ENCODE peak calls at places on chromosomes 5 and 9, in nine cellular contexts. One of them, this sample, is unnamed.

GRCh38 chr9:108609227-108609894 is 246.4 kb downstream of the ACTL7B start:
- DNase-seq in PC-3: peak; percentile 41
- DNase-seq in HS-5: no peak
- DNase-seq in omental fat pad: no peak
- DNase-seq in SK-N-SH: no peak
- DNase-seq in upper lobe of right lung: no peak
- DNase-seq in smooth muscle cell of the brain vasculature: no peak
- DNase-seq in DND-41: no peak
- DNase-seq in H9: no peak
- DNase-seq in this sample: no peak

GRCh38 chr5:135190345-135191083 is 156.5 kb upstream of the PITX1 start:
- DNase-seq in SK-N-SH: no peak
- DNase-seq in H9: no peak
- DNase-seq in DND-41: no peak
- DNase-seq in HS-5: no peak
- DNase-seq in omental fat pad: no peak
- DNase-seq in upper lobe of right lung: no peak
- DNase-seq in PC-3: no peak
- DNase-seq in smooth muscle cell of the brain vasculature: no peak
- DNase-seq in this sample: no peak

GRCh38 chr5:73918791-73919221 is 292.8 kb downstream of the ARHGEF28 start:
- DNase-seq in PC-3: no peak
- DNase-seq in HS-5: no peak
- DNase-seq in H9: no peak
- DNase-seq in DND-41: no peak
- DNase-seq in smooth muscle cell of the brain vasculature: no peak
- DNase-seq in upper lobe of right lung: no peak
- DNase-seq in omental fat pad: no peak
- DNase-seq in SK-N-SH: no peak
- DNase-seq in this sample: no peak

GRCh38 chr5:98816574-98817222 is 43.2 kb downstream of the RGMB start:
- DNase-seq in DND-41: no peak
- DNase-seq in PC-3: no peak
- DNase-seq in omental fat pad: no peak
- DNase-seq in upper lobe of right lung: peak; percentile 73
- DNase-seq in HS-5: no peak
- DNase-seq in H9: no peak
- DNase-seq in smooth muscle cell of the brain vasculature: no peak
- DNase-seq in SK-N-SH: no peak
- DNase-seq in this sample: no peak

GRCh38 chr9:130284249-130284625 is 18.7 kb downstream of the HMCN2 start:
- DNase-seq in smooth muscle cell of the brain vasculature: no peak
- DNase-seq in omental fat pad: no peak
- DNase-seq in PC-3: no peak
- DNase-seq in SK-N-SH: no peak
- DNase-seq in H9: no peak
- DNase-seq in DND-41: no peak
- DNase-seq in upper lobe of right lung: peak; percentile 53
- DNase-seq in HS-5: no peak
- DNase-seq in this sample: no peak

GRCh38 chr5:164481270-164481669 is 975.9 kb downstream of the MAT2B start:
- DNase-seq in SK-N-SH: no peak
- DNase-seq in DND-41: no peak
- DNase-seq in H9: no peak
- DNase-seq in HS-5: no peak
- DNase-seq in smooth muscle cell of the brain vasculature: no peak
- DNase-seq in omental fat pad: no peak
- DNase-seq in upper lobe of right lung: no peak
- DNase-seq in PC-3: no peak
- DNase-seq in this sample: no peak

GRCh38 chr5:150017606-150018005 is 17.1 kb downstream of the HMGXB3 start:
- DNase-seq in SK-N-SH: no peak
- DNase-seq in HS-5: no peak
- DNase-seq in DND-41: no peak
- DNase-seq in omental fat pad: no peak
- DNase-seq in PC-3: peak; percentile 99
- DNase-seq in upper lobe of right lung: no peak
- DNase-seq in H9: no peak
- DNase-seq in smooth muscle cell of the brain vasculature: no peak
- DNase-seq in this sample: no peak

GRCh38 chr5:8650197-8650596 is 781.2 kb downstream of the MTRR start:
- DNase-seq in DND-41: no peak
- DNase-seq in upper lobe of right lung: no peak
- DNase-seq in HS-5: peak; percentile 42
- DNase-seq in PC-3: peak; percentile 19
- DNase-seq in smooth muscle cell of the brain vasculature: no peak
- DNase-seq in SK-N-SH: no peak
- DNase-seq in H9: no peak
- DNase-seq in omental fat pad: no peak
- DNase-seq in this sample: no peak

GRCh38 chr5:143352691-143353090 is 50.8 kb downstream of the NR3C1 start:
- DNase-seq in DND-41: peak; percentile 51
- DNase-seq in PC-3: no peak
- DNase-seq in omental fat pad: no peak
- DNase-seq in upper lobe of right lung: no peak
- DNase-seq in H9: no peak
- DNase-seq in smooth muscle cell of the brain vasculature: no peak
- DNase-seq in SK-N-SH: no peak
- DNase-seq in HS-5: no peak
- DNase-seq in this sample: no peak

GRCh38 chr5:126100767-126101166 is 322.4 kb upstream of the GRAMD2B start:
- DNase-seq in H9: no peak
- DNase-seq in smooth muscle cell of the brain vasculature: no peak
- DNase-seq in omental fat pad: no peak
- DNase-seq in DND-41: no peak
- DNase-seq in HS-5: no peak
- DNase-seq in PC-3: no peak
- DNase-seq in upper lobe of right lung: no peak
- DNase-seq in SK-N-SH: no peak
- DNase-seq in this sample: no peak

This sample was measured in kidney glomerular epithelial cell.